ENCODE peak calls at places on chromosomes 13 and 19, in eight cellular contexts. B is transverse colon, W is uterus, C is ovary, G is H9, Z is AG10803, J is tibial nerve, D is colonic mucosa. V is an unnamed sample.

GRCh38 chr19:41957838-41958366 is 1.2 kb downstream of the RABAC1 start:
- DNase-seq in Z (peak), G (peak), J (no peak), C (peak), D (peak), B (peak), W (peak), V (peak)

GRCh38 chr13:49292742-49293498 is 45.2 kb downstream of the CDADC1 start:
- DNase-seq in G (no peak), W (no peak), C (peak), J (no peak), D (no peak), Z (peak), B (no peak), V (peak)

GRCh38 chr19:47651132-47651531 is 42.2 kb downstream of the BICRA start:
- DNase-seq in J (no peak), D (no peak), B (no peak), Z (no peak), W (no peak), G (no peak), C (no peak), V (no peak)

GRCh38 chr13:96575423-96576320 is 418.6 kb downstream of the OXGR1 start:
- DNase-seq in J (no peak), C (no peak), B (no peak), Z (no peak), D (no peak), G (no peak), W (no peak), V (no peak)

GRCh38 chr19:33412617-33413425 is 39.3 kb downstream of the CEBPG start:
- DNase-seq in D (no peak), Z (no peak), B (peak), C (no peak), J (no peak), W (no peak), G (no peak), V (no peak)

GRCh38 chr13:113097651-113098050 is 7.9 kb upstream of the F7 start:
- DNase-seq in G (no peak), B (no peak), W (no peak), D (no peak), C (no peak), Z (no peak), J (no peak), V (no peak)

GRCh38 chr19:41959056-41960053 is at the start of gene RABAC1:
- DNase-seq in B (peak), C (peak), W (peak), G (peak), Z (peak), J (peak), D (peak), V (peak)

GRCh38 chr19:2451138-2451537 is 5.6 kb downstream of the LMNB2 start:
- DNase-seq in G (no peak), C (no peak), J (no peak), W (no peak), B (no peak), Z (no peak), D (no peak), V (no peak)

GRCh38 chr19:14536926-14537692 is 7.7 kb downstream of the TECR start:
- DNase-seq in D (peak), J (no peak), W (peak), B (peak), Z (peak), C (peak), G (peak), V (peak)

GRCh38 chr13:84191199-84191598 is 308.9 kb upstream of the SLITRK1 start:
- DNase-seq in D (no peak), G (no peak), Z (no peak), W (no peak), B (no peak), C (no peak), J (no peak), V (no peak)

GRCh38 chr19:42198676-42199439 is 18.6 kb downstream of the DEDD2 start:
- DNase-seq in W (no peak), J (no peak), B (peak), Z (no peak), C (no peak), G (peak), D (peak), V (no peak)

GRCh38 chr13:113321546-113321945 is 24.5 kb downstream of the LAMP1 start:
- DNase-seq in B (no peak), W (no peak), Z (no peak), G (no peak), J (no peak), C (no peak), D (no peak), V (no peak)

GRCh38 chr19:12828494-12828893 is 5.9 kb downstream of the RTBDN start:
- DNase-seq in Z (no peak), J (no peak), D (peak), G (peak), C (no peak), B (peak), W (no peak), V (peak)

GRCh38 chr19:2372076-2372612 is 12.1 kb downstream of the TMPRSS9 start:
- DNase-seq in J (no peak), Z (no peak), C (no peak), G (no peak), B (no peak), D (no peak), W (no peak), V (no peak)

GRCh38 chr19:51333836-51334460 is 8.0 kb downstream of the VSIG10L start:
- DNase-seq in W (no peak), C (no peak), J (no peak), Z (no peak), G (peak), D (no peak), B (no peak), V (no peak)

GRCh38 chr19:18155095-18156087 is 2.4 kb downstream of the PIK3R2 start:
- DNase-seq in Z (no peak), C (no peak), W (no peak), D (no peak), G (no peak), B (peak), J (no peak), V (no peak)

GRCh38 chr19:12139309-12139708 is 841 bp downstream of the ZNF20 start:
- DNase-seq in W (no peak), G (no peak), J (no peak), D (no peak), B (no peak), Z (no peak), C (no peak), V (no peak)

GRCh38 chr13:30454991-30455390 is 10.7 kb downstream of the HMGB1 start:
- DNase-seq in D (no peak), W (no peak), B (no peak), C (no peak), J (no peak), Z (no peak), G (no peak), V (no peak)

GRCh38 chr13:20331419-20331818 is 99.3 kb upstream of the GJB6 start:
- DNase-seq in C (no peak), G (no peak), B (no peak), J (no peak), D (no peak), Z (no peak), W (no peak), V (no peak)
- TF ChIP-seq CTCF in C (no peak), G (peak), B (no peak), J (no peak), D (no peak), Z (no peak), W (no peak), V (no peak)

DNA sequence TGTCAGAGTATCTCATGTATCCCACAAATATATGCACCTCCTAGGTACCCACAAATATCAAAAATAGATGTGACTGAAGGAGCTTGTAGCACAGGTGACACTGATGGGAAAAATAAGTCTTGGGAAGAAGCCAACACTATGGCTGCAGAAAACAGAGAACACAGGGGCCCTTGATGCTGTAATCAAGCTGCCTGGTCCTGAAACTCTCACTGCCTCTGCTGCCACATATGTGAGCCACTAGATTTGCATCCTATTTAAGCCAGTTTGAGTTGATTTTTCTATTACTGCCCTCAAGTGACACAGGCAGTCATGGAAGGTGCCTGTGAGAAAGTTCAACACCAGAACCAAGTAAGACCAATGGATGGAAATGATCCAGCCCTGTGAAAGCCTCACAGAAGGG is 720.8 kb downstream of the UQCRFS1 start:
- DNase-seq in J (no peak), B (no peak), Z (no peak), C (no peak), D (no peak), W (no peak), G (no peak), V (no peak)
- TF ChIP-seq CTCF in J (no peak), B (no peak), Z (no peak), C (no peak), D (no peak), W (no peak), G (no peak), V (no peak)

DNA sequence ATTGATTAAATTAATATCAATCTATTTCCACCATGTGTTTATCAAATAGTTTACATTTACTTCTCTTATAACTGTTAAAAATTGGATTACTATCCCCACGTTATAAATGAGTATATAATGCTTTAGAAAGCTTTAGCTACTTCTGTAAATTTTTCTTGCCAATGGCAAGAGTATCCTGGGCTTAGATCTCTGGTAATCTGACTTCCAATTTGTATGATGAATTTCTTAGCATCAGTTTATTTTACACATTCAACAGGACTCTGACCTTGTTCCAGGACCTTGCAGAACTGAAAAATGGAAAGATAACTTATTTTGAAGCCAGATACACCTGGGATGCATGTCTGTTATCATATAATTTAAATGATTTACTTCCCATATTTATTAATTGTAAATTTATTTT is 2759.4 kb downstream of the PCDH9 start:
- DNase-seq in J (no peak), Z (no peak), D (no peak), B (no peak), W (no peak), G (no peak), C (no peak), V (no peak)
- TF ChIP-seq CTCF in J (no peak), Z (no peak), D (no peak), B (no peak), W (no peak), G (no peak), C (no peak), V (no peak)

GRCh38 chr19:55340144-55340783 is 588 bp downstream of the KMT5C start:
- DNase-seq in J (no peak), D (peak), B (peak), Z (no peak), G (peak), W (no peak), C (peak), V (peak)

GRCh38 chr19:55340784-55341147 is 1.1 kb downstream of the KMT5C start:
- DNase-seq in G (peak), C (no peak), B (peak), J (no peak), D (peak), W (no peak), Z (no peak), V (peak)

GRCh38 chr19:55341191-55342043 is 1.7 kb downstream of the KMT5C start:
- DNase-seq in Z (peak), J (peak), C (peak), W (peak), G (peak), B (peak), D (peak), V (peak)

GRCh38 chr19:55342044-55342531 is 2.4 kb downstream of the KMT5C start:
- DNase-seq in W (no peak), J (no peak), G (peak), D (no peak), B (no peak), C (peak), Z (no peak), V (no peak)

DNA sequence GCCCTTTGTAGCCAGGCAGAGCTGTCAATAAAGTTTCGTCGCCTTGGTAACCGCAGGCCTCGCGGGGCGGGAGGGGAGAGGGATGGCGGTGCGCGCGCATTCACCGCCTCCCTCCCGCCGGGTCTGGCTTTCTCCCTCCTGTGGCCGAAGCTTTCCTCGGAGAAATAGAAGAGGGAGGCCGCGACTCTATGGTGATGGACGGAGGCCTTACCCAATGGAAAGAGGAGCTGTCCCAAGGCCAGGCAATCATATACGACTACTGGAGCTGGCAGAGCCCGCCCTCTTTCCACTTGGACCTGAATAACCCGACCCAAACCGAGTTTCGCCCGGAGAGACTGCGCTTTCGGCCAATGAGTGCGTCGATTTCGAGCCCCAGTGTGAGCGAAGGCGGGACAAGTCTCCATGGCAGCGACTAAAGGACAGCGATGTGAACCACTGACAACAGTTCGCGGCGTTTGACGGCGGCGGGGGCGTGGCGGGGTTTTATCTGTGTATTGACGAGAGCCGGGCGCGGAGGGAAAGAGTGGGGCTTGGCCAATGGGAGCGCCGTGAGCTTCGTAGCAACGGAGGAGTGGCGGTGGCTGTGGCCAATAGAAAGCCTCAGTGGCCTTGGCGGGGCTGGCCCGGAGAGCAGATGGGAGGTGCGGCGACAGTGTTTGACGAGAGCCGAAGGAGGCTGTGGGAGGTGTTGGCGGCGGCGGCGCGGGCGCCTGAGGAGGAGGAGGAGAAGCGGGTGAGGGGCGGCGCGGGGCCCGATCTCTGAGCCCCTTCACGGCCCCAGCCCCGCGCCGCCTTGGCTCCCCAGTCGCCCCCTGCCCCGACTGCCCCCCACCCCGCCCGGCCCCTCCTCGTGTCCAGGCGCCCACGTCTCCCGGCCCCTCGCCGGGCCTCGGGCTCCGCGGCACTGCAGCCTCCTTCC is at the start of gene KMT5C:
- DNase-seq in B (peak), W (peak), G (peak), J (peak), C (peak), D (peak), Z (peak), V (peak)
- TF ChIP-seq CTCF in B (peak), W (peak), G (no peak), J (no peak), C (peak), D (peak), Z (peak), V (no peak)

DNA sequence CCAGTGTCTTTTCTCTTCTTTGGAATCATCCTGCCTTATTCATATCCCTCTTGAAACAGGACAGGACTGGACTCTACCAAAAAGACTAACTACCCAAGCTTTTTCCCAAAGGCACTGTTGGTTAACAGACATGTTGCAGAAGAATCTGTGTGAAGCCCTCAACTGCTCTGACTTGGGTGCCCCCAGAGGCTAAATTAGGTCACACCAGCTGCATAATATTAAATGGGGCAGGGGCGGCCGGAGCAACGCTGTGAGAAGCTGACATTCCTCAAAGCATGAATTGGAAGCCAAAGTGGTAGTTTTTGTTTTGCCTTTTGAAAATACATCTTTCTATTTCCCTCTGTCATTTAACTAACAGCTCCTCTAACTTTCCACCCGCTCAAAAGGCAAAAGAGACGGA is 185.9 kb downstream of the LHFPL6 start:
- DNase-seq in C (no peak), G (peak), D (no peak), J (no peak), W (no peak), B (no peak), Z (no peak), V (peak)
- TF ChIP-seq CTCF in C (no peak), G (peak), D (no peak), J (peak), W (no peak), B (no peak), Z (peak), V (peak)

DNA sequence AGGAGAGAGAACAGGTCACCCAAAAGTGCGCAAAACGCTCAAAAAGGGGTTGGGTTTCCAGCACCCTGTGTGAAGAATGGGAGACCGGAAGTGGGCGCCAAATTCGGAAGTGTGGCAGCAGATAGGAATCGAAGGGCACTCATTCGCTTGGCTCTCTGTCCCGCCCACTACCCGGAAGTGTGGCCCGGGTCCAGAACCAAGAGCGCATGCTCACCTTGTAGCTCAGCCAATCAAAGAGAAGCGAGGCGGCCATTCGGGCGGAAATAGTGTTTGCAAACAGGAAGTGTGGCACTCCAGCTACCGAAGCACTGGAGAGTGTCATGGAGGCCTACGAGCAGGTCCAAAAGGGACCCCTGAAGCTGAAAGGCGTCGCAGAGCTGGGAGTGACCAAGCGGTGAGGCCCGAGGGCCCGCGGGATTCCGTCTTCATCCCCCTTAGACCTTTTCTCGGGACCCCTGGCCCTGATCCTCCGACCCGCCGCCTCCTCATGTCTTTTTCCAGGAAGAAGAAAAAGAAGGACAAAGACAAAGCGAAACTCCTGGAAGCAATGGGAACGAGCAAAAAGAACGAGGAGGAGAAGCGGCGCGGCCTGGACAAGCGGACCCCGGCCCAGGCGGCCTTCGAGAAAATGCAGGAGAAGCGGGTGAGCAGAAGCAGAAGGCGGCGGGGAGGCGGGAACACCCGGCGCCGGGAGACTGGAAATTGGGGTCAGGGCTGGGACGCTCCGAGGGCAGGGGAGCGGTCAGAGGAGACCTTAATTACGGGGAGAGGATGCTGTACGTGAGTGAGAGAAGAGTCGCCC is at the start of gene FAM32A:
- DNase-seq in D (peak), Z (peak), J (peak), G (peak), W (peak), B (peak), C (peak), V (peak)
- TF ChIP-seq CTCF in D (peak), Z (peak), J (peak), G (peak), W (peak), B (peak), C (peak), V (no peak)

DNA sequence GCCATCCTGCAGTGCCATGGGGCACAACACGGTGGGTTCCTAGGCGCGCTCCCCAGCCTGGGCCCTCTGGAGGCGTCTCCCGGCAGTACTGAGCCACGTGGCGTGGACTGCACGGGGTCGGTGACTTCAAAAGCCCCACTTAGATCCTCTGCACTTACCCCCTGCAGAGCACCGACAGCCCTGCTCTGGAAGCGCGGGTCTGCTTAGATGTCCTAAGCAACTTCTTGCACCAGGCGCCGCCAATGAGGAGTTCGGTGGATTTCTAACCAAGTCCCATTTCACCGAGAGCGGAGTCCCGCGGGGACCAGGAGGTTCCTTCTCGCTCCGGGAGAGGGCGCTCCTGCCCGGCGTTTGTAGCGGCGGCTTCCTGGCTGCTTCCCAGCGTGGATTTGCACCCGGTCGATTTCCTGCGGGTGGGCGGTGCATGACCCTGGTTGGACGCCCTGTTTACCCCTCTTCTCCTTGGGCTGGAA is 25.2 kb upstream of the ZNF845 start:
- DNase-seq in D (no peak), B (no peak), G (peak), Z (no peak), C (peak), J (no peak), W (no peak), V (peak)
- TF ChIP-seq CTCF in D (no peak), B (no peak), G (peak), Z (peak), C (peak), J (peak), W (no peak), V (peak)